ENCODE peak calls at places on chromosomes 4 and X, in five cellular contexts. One of them, this sample, is unnamed.

GRCh38 chrX:132271330-132271729 is 52.1 kb upstream of the RAP2C start:
- DNase-seq in GM23338: no peak
- DNase-seq in mesenchymal stem cell: no peak
- DNase-seq in tibial nerve: peak; percentile 39
- DNase-seq in lower lobe of right lung: no peak
- DNase-seq in this sample: peak; percentile 3

GRCh38 chr4:169410839-169411770 is 140.3 kb upstream of the SH3RF1 start:
- DNase-seq in GM23338: peak; percentile 57
- DNase-seq in mesenchymal stem cell: peak; percentile 97
- DNase-seq in tibial nerve: peak; percentile 12
- DNase-seq in lower lobe of right lung: no peak
- DNase-seq in this sample: peak; percentile 43

GRCh38 chr4:4761128-4761991 is 98.1 kb upstream of the MSX1 start:
- DNase-seq in GM23338: peak; percentile 87
- DNase-seq in mesenchymal stem cell: peak; percentile 29
- DNase-seq in tibial nerve: no peak
- DNase-seq in lower lobe of right lung: no peak
- DNase-seq in this sample: no peak

GRCh38 chr4:27628609-27629008 is 768.0 kb downstream of the STIM2 start:
- DNase-seq in GM23338: no peak
- DNase-seq in mesenchymal stem cell: no peak
- DNase-seq in tibial nerve: no peak
- DNase-seq in lower lobe of right lung: no peak
- DNase-seq in this sample: no peak

GRCh38 chr4:77714514-77714913 is 104.7 kb downstream of the CNOT6L start:
- DNase-seq in GM23338: no peak
- DNase-seq in mesenchymal stem cell: no peak
- DNase-seq in tibial nerve: no peak
- DNase-seq in lower lobe of right lung: no peak
- DNase-seq in this sample: no peak

GRCh38 chrX:39805022-39805421 is 292.7 kb downstream of the BCOR start:
- DNase-seq in GM23338: no peak
- DNase-seq in mesenchymal stem cell: no peak
- DNase-seq in tibial nerve: no peak
- DNase-seq in lower lobe of right lung: no peak
- DNase-seq in this sample: no peak

GRCh38 chrX:1416327-1416784 is 24.4 kb upstream of the SLC25A6 start:
- DNase-seq in GM23338: no peak
- DNase-seq in mesenchymal stem cell: no peak
- DNase-seq in tibial nerve: no peak
- DNase-seq in lower lobe of right lung: no peak
- DNase-seq in this sample: no peak

GRCh38 chr4:118865091-118865708 is 23.5 kb upstream of the SYNPO2 start:
- DNase-seq in GM23338: peak; percentile 80
- DNase-seq in mesenchymal stem cell: peak; percentile 60
- DNase-seq in tibial nerve: no peak
- DNase-seq in lower lobe of right lung: no peak
- DNase-seq in this sample: no peak

GRCh38 chr4:41661447-41662076 is 87.0 kb downstream of the PHOX2B start:
- DNase-seq in GM23338: peak; percentile 60
- DNase-seq in mesenchymal stem cell: peak; percentile 69
- DNase-seq in tibial nerve: peak; percentile 75
- DNase-seq in lower lobe of right lung: peak; percentile 57
- DNase-seq in this sample: peak; percentile 60

GRCh38 chrX:72240976-72241375 is 2.1 kb upstream of the ERCC6L start:
- DNase-seq in GM23338: no peak
- DNase-seq in mesenchymal stem cell: no peak
- DNase-seq in tibial nerve: no peak
- DNase-seq in lower lobe of right lung: no peak
- DNase-seq in this sample: no peak

GRCh38 chr4:138935135-138935795 is 80.3 kb upstream of the NOCT start:
- DNase-seq in GM23338: no peak
- DNase-seq in mesenchymal stem cell: no peak
- DNase-seq in tibial nerve: no peak
- DNase-seq in lower lobe of right lung: no peak
- DNase-seq in this sample: no peak

GRCh38 chrX:66018585-66019309 is 21.1 kb downstream of the VSIG4 start:
- DNase-seq in GM23338: no peak
- DNase-seq in mesenchymal stem cell: no peak
- DNase-seq in tibial nerve: no peak
- DNase-seq in lower lobe of right lung: no peak
- DNase-seq in this sample: no peak

GRCh38 chr4:75251547-75251946 is 262.7 kb downstream of the RCHY1 start:
- DNase-seq in GM23338: no peak
- DNase-seq in mesenchymal stem cell: no peak
- DNase-seq in tibial nerve: no peak
- DNase-seq in lower lobe of right lung: no peak
- DNase-seq in this sample: no peak

GRCh38 chr4:149638073-149638472 is 177.6 kb downstream of the IQCM start:
- DNase-seq in GM23338: no peak
- DNase-seq in mesenchymal stem cell: no peak
- DNase-seq in tibial nerve: no peak
- DNase-seq in lower lobe of right lung: no peak
- DNase-seq in this sample: no peak

GRCh38 chr4:104616401-104616820 is 121.7 kb upstream of the CXXC4 start:
- DNase-seq in GM23338: peak; percentile 10
- DNase-seq in mesenchymal stem cell: peak; percentile 8
- DNase-seq in tibial nerve: no peak
- DNase-seq in lower lobe of right lung: no peak
- DNase-seq in this sample: peak; percentile 78

GRCh38 chrX:67673741-67674274 is 130.0 kb downstream of the AR start:
- DNase-seq in GM23338: no peak
- DNase-seq in mesenchymal stem cell: peak; percentile 3
- DNase-seq in tibial nerve: no peak
- DNase-seq in lower lobe of right lung: no peak
- DNase-seq in this sample: no peak

GRCh38 chr4:133000012-133000411 is 149.1 kb upstream of the PCDH10 start:
- DNase-seq in GM23338: no peak
- DNase-seq in mesenchymal stem cell: peak; percentile 70
- DNase-seq in tibial nerve: no peak
- DNase-seq in lower lobe of right lung: no peak
- DNase-seq in this sample: no peak

GRCh38 chr4:177118596-177118995 is 191.1 kb upstream of the NEIL3 start:
- DNase-seq in GM23338: no peak
- DNase-seq in mesenchymal stem cell: peak; percentile 56
- DNase-seq in tibial nerve: peak; percentile 61
- DNase-seq in lower lobe of right lung: no peak
- DNase-seq in this sample: no peak

GRCh38 chr4:122747883-122748282 is 15.4 kb downstream of the BBS12 start:
- DNase-seq in GM23338: no peak
- DNase-seq in mesenchymal stem cell: peak; percentile 78
- DNase-seq in tibial nerve: no peak
- DNase-seq in lower lobe of right lung: no peak
- DNase-seq in this sample: no peak

GRCh38 chr4:73573794-73574528 is 46.3 kb downstream of the RASSF6 start:
- DNase-seq in GM23338: peak; percentile 96
- DNase-seq in mesenchymal stem cell: peak; percentile 83
- DNase-seq in tibial nerve: peak; percentile 70
- DNase-seq in lower lobe of right lung: peak; percentile 48
- DNase-seq in this sample: peak; percentile 36

GRCh38 chr4:93416337-93417102 is 412.0 kb upstream of the ATOH1 start:
- DNase-seq in GM23338: no peak
- DNase-seq in mesenchymal stem cell: no peak
- DNase-seq in tibial nerve: no peak
- DNase-seq in lower lobe of right lung: no peak
- DNase-seq in this sample: no peak

GRCh38 chr4:124684301-124684700 is 28.2 kb downstream of the ANKRD50 start:
- DNase-seq in GM23338: no peak
- DNase-seq in mesenchymal stem cell: peak; percentile 8
- DNase-seq in tibial nerve: no peak
- DNase-seq in lower lobe of right lung: no peak
- DNase-seq in this sample: no peak
- H3K4me1 ChIP-seq in GM23338: peaks cover 24% of the 10 kb centered on the region
- H3K4me1 ChIP-seq in mesenchymal stem cell: peaks cover 3% of the 10 kb centered on the region
- H3K4me1 ChIP-seq in tibial nerve: no peaks in the 10 kb centered on the region
- H3K4me1 ChIP-seq in lower lobe of right lung: no peaks in the 10 kb centered on the region
- H3K4me1 ChIP-seq in this sample: no peaks in the 10 kb centered on the region

GRCh38 chr4:173539986-173540385 is 10.0 kb upstream of the HAND2 start:
- DNase-seq in GM23338: no peak
- DNase-seq in mesenchymal stem cell: no peak
- DNase-seq in tibial nerve: no peak
- DNase-seq in lower lobe of right lung: no peak
- DNase-seq in this sample: no peak
- H3K27ac ChIP-seq in GM23338: no peak overlapping the region
- H3K27ac ChIP-seq in mesenchymal stem cell: no peak overlapping the region
- H3K27ac ChIP-seq in tibial nerve: no peak overlapping the region
- H3K27ac ChIP-seq in lower lobe of right lung: no peak overlapping the region
- H3K27ac ChIP-seq in this sample: peak overlapping the region; percentile 93

DNA sequence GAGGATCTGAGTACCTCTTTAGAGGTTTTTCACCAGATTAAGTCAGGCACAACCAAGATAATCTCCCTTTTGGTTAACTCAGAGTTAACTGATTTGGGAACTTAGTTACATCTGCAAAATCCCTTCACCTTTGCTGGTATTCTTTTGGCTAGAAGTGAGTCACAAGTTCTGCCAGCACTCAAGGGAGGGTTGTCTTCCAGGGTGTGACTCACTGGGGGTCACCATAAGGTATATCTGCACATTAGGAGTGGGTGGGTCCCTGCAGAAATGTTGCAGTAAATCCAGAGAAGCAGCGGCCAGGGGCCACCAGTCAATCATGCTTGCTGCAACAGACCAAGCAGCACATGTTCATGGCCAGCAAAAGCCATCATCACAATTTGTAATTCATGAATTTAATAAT is 59.8 kb upstream of the MAML3 start:
- DNase-seq in GM23338: no peak
- DNase-seq in mesenchymal stem cell: peak; percentile 10
- DNase-seq in tibial nerve: no peak
- DNase-seq in lower lobe of right lung: no peak
- DNase-seq in this sample: no peak
- H3K4me1 ChIP-seq in GM23338: peaks cover 27% of the 10 kb centered on the region
- H3K4me1 ChIP-seq in mesenchymal stem cell: peaks cover 2% of the 10 kb centered on the region
- H3K4me1 ChIP-seq in tibial nerve: no peaks in the 10 kb centered on the region
- H3K4me1 ChIP-seq in lower lobe of right lung: no peaks in the 10 kb centered on the region
- H3K4me1 ChIP-seq in this sample: no peaks in the 10 kb centered on the region

DNA sequence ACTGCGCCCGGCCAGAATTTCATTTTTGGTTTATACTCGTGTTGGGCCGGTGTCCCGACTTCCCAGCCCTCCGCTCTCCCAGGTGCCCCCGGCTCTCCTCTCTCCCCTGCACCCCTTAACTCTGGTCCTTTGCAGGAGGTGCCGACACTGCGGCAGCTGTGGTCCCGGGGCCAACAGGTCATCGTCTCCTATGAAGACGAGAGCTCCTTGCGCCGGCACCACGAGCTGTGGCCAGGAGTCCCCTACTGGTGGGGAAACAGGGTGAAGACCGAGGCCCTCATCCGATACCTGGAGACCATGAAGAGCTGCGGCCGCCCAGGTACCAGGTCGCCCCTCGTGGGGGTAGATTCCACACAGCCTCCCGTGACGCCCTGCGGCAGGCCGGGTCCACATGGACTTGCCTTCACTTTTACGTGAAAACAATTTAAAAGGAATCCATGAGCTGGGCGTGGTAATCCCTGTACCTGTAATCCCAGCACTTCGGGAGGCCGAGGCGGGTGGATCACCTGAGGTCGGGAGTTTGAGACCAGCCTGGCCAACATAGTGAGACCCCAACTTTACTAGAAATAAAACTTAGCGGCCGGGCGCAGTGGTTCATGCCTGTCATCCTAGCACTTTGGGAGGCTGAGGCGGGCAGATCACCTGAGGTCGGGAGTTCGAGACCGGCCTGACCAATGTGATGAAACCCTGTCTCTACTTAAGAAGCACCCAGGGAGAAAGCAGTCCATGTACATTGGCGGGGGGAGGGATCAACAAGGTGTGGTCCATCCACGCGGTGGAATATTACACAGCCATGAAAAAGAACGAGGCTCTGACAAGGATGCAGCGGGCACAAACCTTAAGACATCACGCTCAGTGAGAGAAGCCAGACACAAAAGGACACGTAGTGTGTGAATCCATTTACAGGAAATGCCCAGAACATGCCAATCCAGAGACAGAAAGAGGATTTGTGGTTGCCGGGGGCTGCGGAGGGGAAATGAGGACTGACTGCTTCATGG is 12.0 kb downstream of the PLCXD1 start:
- DNase-seq in GM23338: no peak
- DNase-seq in mesenchymal stem cell: no peak
- DNase-seq in tibial nerve: no peak
- DNase-seq in lower lobe of right lung: peak; percentile 40
- DNase-seq in this sample: no peak
- H3K27ac ChIP-seq in GM23338: no peak overlapping the region
- H3K27ac ChIP-seq in mesenchymal stem cell: no peak overlapping the region
- H3K27ac ChIP-seq in tibial nerve: no peak overlapping the region
- H3K27ac ChIP-seq in lower lobe of right lung: no peak overlapping the region
- H3K27ac ChIP-seq in this sample: no peak overlapping the region

GRCh38 chr4:16908377-16909021 is 10.1 kb upstream of the LDB2 start:
- DNase-seq in GM23338: peak; percentile 74
- DNase-seq in mesenchymal stem cell: no peak
- DNase-seq in tibial nerve: no peak
- DNase-seq in lower lobe of right lung: no peak
- DNase-seq in this sample: no peak
- H3K4me1 ChIP-seq in GM23338: peaks cover 29% of the 10 kb centered on the region
- H3K4me1 ChIP-seq in mesenchymal stem cell: no peaks in the 10 kb centered on the region
- H3K4me1 ChIP-seq in tibial nerve: no peaks in the 10 kb centered on the region
- H3K4me1 ChIP-seq in lower lobe of right lung: no peaks in the 10 kb centered on the region
- H3K4me1 ChIP-seq in this sample: peaks cover 14% of the 10 kb centered on the region

GRCh38 chrX:111409326-111409725 is 2.7 kb downstream of the DCX start:
- DNase-seq in GM23338: no peak
- DNase-seq in mesenchymal stem cell: no peak
- DNase-seq in tibial nerve: no peak
- DNase-seq in lower lobe of right lung: no peak
- DNase-seq in this sample: no peak
- H3K27ac ChIP-seq in GM23338: no peak overlapping the region
- H3K27ac ChIP-seq in mesenchymal stem cell: no peak overlapping the region
- H3K27ac ChIP-seq in tibial nerve: no peak overlapping the region
- H3K27ac ChIP-seq in lower lobe of right lung: no peak overlapping the region
- H3K27ac ChIP-seq in this sample: no peak overlapping the region

GRCh38 chr4:153488719-153489384 is 22.7 kb downstream of the TMEM131L start:
- DNase-seq in GM23338: peak; percentile 54
- DNase-seq in mesenchymal stem cell: no peak
- DNase-seq in tibial nerve: no peak
- DNase-seq in lower lobe of right lung: peak; percentile 64
- DNase-seq in this sample: peak; percentile 62
- H3K4me1 ChIP-seq in GM23338: peaks cover 54% of the 10 kb centered on the region
- H3K4me1 ChIP-seq in mesenchymal stem cell: peaks cover 26% of the 10 kb centered on the region
- H3K4me1 ChIP-seq in tibial nerve: peaks cover 20% of the 10 kb centered on the region
- H3K4me1 ChIP-seq in lower lobe of right lung: peaks cover 48% of the 10 kb centered on the region
- H3K4me1 ChIP-seq in this sample: peaks cover 43% of the 10 kb centered on the region

DNA sequence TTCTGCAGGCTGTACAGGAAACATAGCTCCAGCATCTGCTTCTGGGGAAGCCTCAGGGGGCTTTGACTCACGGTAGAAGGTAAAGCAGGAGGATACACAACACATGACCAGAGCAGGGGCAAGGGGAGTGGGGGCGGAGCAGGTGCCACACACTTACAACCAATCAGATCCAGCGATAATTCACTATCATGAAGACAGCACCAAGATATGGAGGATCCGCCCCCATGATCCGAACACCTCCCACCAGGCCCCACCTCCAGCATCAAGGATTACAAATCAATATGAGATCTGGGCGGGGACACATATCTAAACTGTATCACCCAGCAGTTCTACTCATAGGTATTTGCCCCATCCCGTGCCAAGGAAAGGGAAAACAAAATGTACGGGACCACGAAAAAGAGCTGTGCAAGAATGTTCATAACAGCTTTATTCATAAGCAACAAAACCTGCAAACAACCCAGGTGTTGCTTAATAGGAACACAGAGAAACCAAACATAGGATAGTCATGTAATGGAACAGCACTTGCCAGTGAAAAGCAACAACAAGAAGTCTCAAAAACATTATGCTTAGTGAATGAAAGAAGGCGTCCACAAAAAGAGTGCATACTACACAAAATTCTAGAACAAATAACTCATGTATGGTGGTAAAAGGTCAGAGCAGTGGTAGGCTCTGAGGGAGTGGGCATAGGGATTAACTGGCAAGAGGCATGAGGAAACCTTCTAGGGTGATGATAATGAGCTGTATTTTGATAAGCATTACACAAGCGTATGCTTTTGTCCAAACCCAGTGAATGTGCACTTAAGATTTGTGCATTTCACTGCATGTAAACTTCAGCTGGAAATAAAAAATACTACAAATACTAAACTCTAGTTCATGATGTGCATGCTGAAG is 130.9 kb upstream of the FAM9B start:
- DNase-seq in GM23338: no peak
- DNase-seq in mesenchymal stem cell: no peak
- DNase-seq in tibial nerve: no peak
- DNase-seq in lower lobe of right lung: no peak
- DNase-seq in this sample: no peak
- H3K27ac ChIP-seq in GM23338: no peak overlapping the region
- H3K27ac ChIP-seq in mesenchymal stem cell: peak overlapping the region; percentile 64
- H3K27ac ChIP-seq in tibial nerve: no peak overlapping the region
- H3K27ac ChIP-seq in lower lobe of right lung: no peak overlapping the region
- H3K27ac ChIP-seq in this sample: no peak overlapping the region